ENCODE peak calls at places on chromosomes 12 and 14, in four cellular contexts. O, Y, D and M are unnamed samples.

GRCh38 chr12:117033382-117034045 is 65.7 kb downstream of the TESC start:
- DNase-seq in O (no peak), Y (no peak), D (no peak), M (no peak)

GRCh38 chr12:30437044-30437443 is 258.6 kb downstream of the IPO8 start:
- DNase-seq in O (no peak), Y (no peak), D (no peak), M (no peak)

GRCh38 chr12:100427078-100427477 is 46.6 kb upstream of the NR1H4 start:
- DNase-seq in O (no peak), Y (no peak), D (no peak), M (peak)

GRCh38 chr12:4526923-4527546 is 11.7 kb upstream of the RAD51AP1 start:
- DNase-seq in O (no peak), Y (no peak), D (no peak), M (peak)

GRCh38 chr12:3431685-3432084 is 59.3 kb upstream of the PRMT8 start:
- DNase-seq in O (no peak), Y (no peak), D (no peak), M (no peak)

GRCh38 chr12:64083285-64084210 is 138.5 kb downstream of the KICS2 start:
- DNase-seq in O (no peak), Y (no peak), D (no peak), M (peak)

GRCh38 chr14:63614964-63615363 is 26.7 kb downstream of the WDR89 start:
- DNase-seq in O (no peak), Y (no peak), D (no peak), M (peak)

GRCh38 chr12:64793610-64794009 is 30.8 kb upstream of the TBC1D30 start:
- DNase-seq in O (no peak), Y (no peak), D (no peak), M (no peak)

GRCh38 chr14:31926123-31926522 is 151.0 kb upstream of the ARHGAP5 start:
- DNase-seq in O (no peak), Y (no peak), D (no peak), M (peak)

GRCh38 chr14:44960146-44960545 is 1.6 kb downstream of the KLHL28 start:
- DNase-seq in O (no peak), Y (no peak), D (no peak), M (no peak)

GRCh38 chr12:113333877-113334785 is 778 bp downstream of the SLC8B1 start:
- DNase-seq in O (no peak), Y (no peak), D (no peak), M (no peak)

GRCh38 chr12:67925551-67925950 is 63.7 kb upstream of the IFNG-AS1 start:
- DNase-seq in O (no peak), Y (no peak), D (no peak), M (no peak)

GRCh38 chr12:24679135-24679534 is 269.8 kb downstream of the BCAT1 start:
- DNase-seq in O (no peak), Y (no peak), D (no peak), M (no peak)

GRCh38 chr12:7188557-7189397 is 709 bp upstream of the PEX5 start:
- DNase-seq in O (peak), Y (peak), D (peak), M (peak)

GRCh38 chr12:130017571-130018449 is 114.0 kb upstream of the TMEM132D start:
- DNase-seq in O (no peak), Y (no peak), D (no peak), M (no peak)

GRCh38 chr14:31194095-31194494 is 13.5 kb downstream of the HECTD1 start:
- DNase-seq in O (no peak), Y (no peak), D (no peak), M (no peak)

GRCh38 chr14:31893156-31893813 is 183.8 kb upstream of the ARHGAP5 start:
- DNase-seq in O (no peak), Y (no peak), D (no peak), M (no peak)

GRCh38 chr12:120833849-120834248 is 70.3 kb downstream of the SPPL3 start:
- DNase-seq in O (no peak), Y (no peak), D (no peak), M (peak)

GRCh38 chr12:51827925-51828818 is 20.3 kb downstream of the FIGNL2 start:
- DNase-seq in O (no peak), Y (no peak), D (no peak), M (no peak)

GRCh38 chr14:37889087-37889486 is 293.7 kb downstream of the TTC6 start:
- DNase-seq in O (no peak), Y (no peak), D (no peak), M (no peak)

GRCh38 chr12:76623929-76624328 is 64.4 kb upstream of the OSBPL8 start:
- DNase-seq in O (no peak), Y (no peak), D (no peak), M (peak)